ENCODE peak calls at places on chromosomes 4 and X, in eight cellular contexts. One of them, this sample, is unnamed.

GRCh38 chr4:141464366-141464765 is 172.0 kb upstream of the IL15 start:
- DNase-seq in pancreas: no peak
- DNase-seq in HCT116: no peak
- DNase-seq in ascending aorta: no peak
- DNase-seq in psoas muscle: no peak
- DNase-seq in CD8-positive, alpha-beta T cell: no peak
- DNase-seq in endodermal cell: no peak
- DNase-seq in tibial nerve: no peak
- DNase-seq in this sample: no peak

GRCh38 chr4:169103966-169104412 is 93.9 kb upstream of the CBR4 start:
- DNase-seq in ascending aorta: no peak
- DNase-seq in CD8-positive, alpha-beta T cell: no peak
- DNase-seq in psoas muscle: no peak
- DNase-seq in tibial nerve: no peak
- DNase-seq in HCT116: no peak
- DNase-seq in pancreas: no peak
- DNase-seq in endodermal cell: peak; percentile 64
- DNase-seq in this sample: no peak

GRCh38 chr4:154332681-154333421 is 158.7 kb downstream of the DCHS2 start:
- DNase-seq in psoas muscle: peak; percentile 49
- DNase-seq in tibial nerve: no peak
- DNase-seq in endodermal cell: peak; percentile 92
- DNase-seq in ascending aorta: no peak
- DNase-seq in CD8-positive, alpha-beta T cell: peak; percentile 41
- DNase-seq in pancreas: no peak
- DNase-seq in HCT116: no peak
- DNase-seq in this sample: no peak

GRCh38 chr4:8098506-8098905 is 60.1 kb downstream of the ABLIM2 start:
- DNase-seq in tibial nerve: no peak
- DNase-seq in pancreas: no peak
- DNase-seq in psoas muscle: peak; percentile 49
- DNase-seq in HCT116: no peak
- DNase-seq in ascending aorta: no peak
- DNase-seq in endodermal cell: no peak
- DNase-seq in CD8-positive, alpha-beta T cell: no peak
- DNase-seq in this sample: no peak

GRCh38 chr4:42341518-42342026 is 55.7 kb upstream of the SHISA3 start:
- DNase-seq in psoas muscle: no peak
- DNase-seq in ascending aorta: no peak
- DNase-seq in CD8-positive, alpha-beta T cell: no peak
- DNase-seq in tibial nerve: no peak
- DNase-seq in endodermal cell: no peak
- DNase-seq in pancreas: no peak
- DNase-seq in HCT116: no peak
- DNase-seq in this sample: no peak

GRCh38 chr4:120922390-120923200 is at the start of gene PRDM5:
- DNase-seq in pancreas: peak; percentile 66
- DNase-seq in ascending aorta: peak; percentile 69
- DNase-seq in HCT116: no peak
- DNase-seq in psoas muscle: peak; percentile 72
- DNase-seq in endodermal cell: peak; percentile 89
- DNase-seq in tibial nerve: peak; percentile 16
- DNase-seq in CD8-positive, alpha-beta T cell: peak; percentile 15
- DNase-seq in this sample: no peak

GRCh38 chrX:69504626-69505612 is 793 bp downstream of the NALF2 start:
- DNase-seq in endodermal cell: peak; percentile 56
- DNase-seq in HCT116: no peak
- DNase-seq in CD8-positive, alpha-beta T cell: no peak
- DNase-seq in pancreas: no peak
- DNase-seq in ascending aorta: no peak
- DNase-seq in tibial nerve: no peak
- DNase-seq in psoas muscle: no peak
- DNase-seq in this sample: no peak

GRCh38 chrX:119692241-119693031 is 532 bp downstream of the SEPTIN6 start:
- DNase-seq in HCT116: no peak
- DNase-seq in ascending aorta: no peak
- DNase-seq in endodermal cell: peak; percentile 73
- DNase-seq in tibial nerve: no peak
- DNase-seq in pancreas: no peak
- DNase-seq in CD8-positive, alpha-beta T cell: peak; percentile 59
- DNase-seq in psoas muscle: peak; percentile 57
- DNase-seq in this sample: no peak

GRCh38 chr4:40454816-40455215 is 119.7 kb downstream of the CHRNA9 start:
- DNase-seq in CD8-positive, alpha-beta T cell: no peak
- DNase-seq in HCT116: no peak
- DNase-seq in endodermal cell: no peak
- DNase-seq in psoas muscle: no peak
- DNase-seq in ascending aorta: no peak
- DNase-seq in pancreas: no peak
- DNase-seq in tibial nerve: no peak
- DNase-seq in this sample: no peak

GRCh38 chr4:85806346-85806745 is 331.4 kb downstream of the ARHGAP24 start:
- DNase-seq in pancreas: no peak
- DNase-seq in endodermal cell: no peak
- DNase-seq in ascending aorta: no peak
- DNase-seq in CD8-positive, alpha-beta T cell: no peak
- DNase-seq in psoas muscle: no peak
- DNase-seq in HCT116: no peak
- DNase-seq in tibial nerve: no peak
- DNase-seq in this sample: no peak

GRCh38 chr4:85803846-85804245 is 328.9 kb downstream of the ARHGAP24 start:
- DNase-seq in psoas muscle: no peak
- DNase-seq in endodermal cell: no peak
- DNase-seq in HCT116: no peak
- DNase-seq in tibial nerve: no peak
- DNase-seq in CD8-positive, alpha-beta T cell: no peak
- DNase-seq in pancreas: no peak
- DNase-seq in ascending aorta: no peak
- DNase-seq in this sample: no peak

GRCh38 chr4:85808864-85809263 is 333.9 kb downstream of the ARHGAP24 start:
- DNase-seq in pancreas: no peak
- DNase-seq in endodermal cell: no peak
- DNase-seq in psoas muscle: no peak
- DNase-seq in HCT116: no peak
- DNase-seq in ascending aorta: no peak
- DNase-seq in CD8-positive, alpha-beta T cell: no peak
- DNase-seq in tibial nerve: no peak
- DNase-seq in this sample: no peak

GRCh38 chr4:85808104-85808503 is 333.2 kb downstream of the ARHGAP24 start:
- DNase-seq in HCT116: no peak
- DNase-seq in tibial nerve: no peak
- DNase-seq in ascending aorta: no peak
- DNase-seq in endodermal cell: no peak
- DNase-seq in pancreas: no peak
- DNase-seq in CD8-positive, alpha-beta T cell: no peak
- DNase-seq in psoas muscle: no peak
- DNase-seq in this sample: no peak

DNA sequence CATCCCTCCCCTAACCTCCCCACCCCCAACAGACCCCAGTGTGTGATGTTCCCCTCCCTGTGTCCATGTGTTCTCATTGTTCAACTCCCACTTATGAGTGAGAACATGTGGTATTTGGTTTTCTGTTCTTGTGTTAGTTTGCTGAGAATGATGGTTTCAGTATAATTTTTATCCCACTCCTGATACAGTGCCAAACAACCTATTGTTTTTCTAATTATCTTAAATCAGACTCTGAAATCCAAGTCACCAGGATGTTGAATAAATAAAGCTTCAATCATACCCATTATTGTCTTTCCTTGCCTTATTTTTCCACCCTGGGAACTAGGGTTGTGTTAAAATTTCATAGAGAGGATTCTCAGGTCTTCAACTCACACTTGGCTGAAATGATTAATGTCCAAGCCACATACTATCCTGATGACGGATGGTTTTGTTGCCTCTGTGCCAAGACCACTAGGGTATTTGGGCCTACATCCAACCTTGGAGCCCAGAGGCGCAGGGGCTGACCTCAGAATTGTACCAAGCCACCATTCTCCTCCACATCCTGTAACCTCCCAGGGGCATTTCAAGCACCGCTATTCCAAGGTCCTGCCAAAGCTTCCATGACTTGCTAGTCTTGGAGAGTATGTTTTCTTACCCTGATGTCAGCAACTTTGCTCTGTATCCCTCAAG is 332.4 kb downstream of the ARHGAP24 start:
- DNase-seq in psoas muscle: peak; percentile 52
- DNase-seq in tibial nerve: no peak
- DNase-seq in HCT116: no peak
- DNase-seq in endodermal cell: no peak
- DNase-seq in ascending aorta: peak; percentile 88
- DNase-seq in CD8-positive, alpha-beta T cell: no peak
- DNase-seq in pancreas: no peak
- DNase-seq in this sample: no peak
- H3K27ac ChIP-seq in psoas muscle: peak overlapping the region; percentile 11
- H3K27ac ChIP-seq in tibial nerve: no peak overlapping the region
- H3K27ac ChIP-seq in HCT116: no peak overlapping the region
- H3K27ac ChIP-seq in endodermal cell: no peak overlapping the region
- H3K27ac ChIP-seq in ascending aorta: peak overlapping the region; percentile 78
- H3K27ac ChIP-seq in CD8-positive, alpha-beta T cell: no peak overlapping the region
- H3K27ac ChIP-seq in pancreas: no peak overlapping the region
- H3K27ac ChIP-seq in this sample: no peak overlapping the region

DNA sequence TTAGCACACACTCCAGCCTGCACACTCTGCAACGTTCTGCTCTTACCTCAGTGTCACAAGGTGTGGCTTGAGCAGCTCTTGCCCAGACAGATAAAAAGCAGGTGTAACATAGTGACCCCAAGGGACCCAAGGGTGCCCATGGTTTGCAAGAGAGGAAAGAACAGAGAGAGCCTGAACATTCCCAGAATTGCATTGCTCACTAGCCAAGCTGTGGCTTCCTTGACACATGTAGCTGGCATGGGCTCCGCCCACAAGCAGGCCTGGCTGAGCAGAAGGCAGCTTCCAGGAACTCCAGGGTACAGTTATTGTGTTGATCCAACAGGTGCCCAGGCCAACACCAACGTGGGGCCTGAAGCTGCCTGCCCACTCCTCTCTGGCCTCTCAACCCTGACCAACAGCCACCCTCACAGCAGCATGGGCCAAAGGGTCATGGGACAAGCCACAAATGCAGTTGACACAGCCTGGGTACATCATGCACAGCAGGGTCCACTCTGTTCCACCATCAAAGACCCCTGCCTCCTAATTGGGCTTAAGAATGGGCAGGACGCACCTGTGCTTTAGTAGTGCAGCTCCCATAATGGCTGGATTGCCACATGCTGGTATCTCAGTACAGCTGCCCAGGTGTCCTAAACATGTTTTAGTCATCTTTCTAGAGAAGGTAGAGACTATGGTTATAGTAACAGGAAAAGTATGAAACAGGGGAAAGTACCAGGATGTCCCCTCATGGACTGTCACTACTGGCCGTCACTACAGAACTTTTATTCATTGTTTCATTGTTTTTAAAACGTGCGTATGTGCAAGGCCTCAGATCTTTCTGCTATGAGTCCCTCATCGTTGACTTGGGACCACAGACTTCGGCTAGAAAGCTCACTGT is 73.7 kb upstream of the ACSL1 start:
- DNase-seq in ascending aorta: no peak
- DNase-seq in pancreas: peak; percentile 14
- DNase-seq in tibial nerve: no peak
- DNase-seq in HCT116: no peak
- DNase-seq in endodermal cell: no peak
- DNase-seq in CD8-positive, alpha-beta T cell: no peak
- DNase-seq in psoas muscle: peak; percentile 58
- DNase-seq in this sample: peak; percentile 44
- H3K27ac ChIP-seq in ascending aorta: no peak overlapping the region
- H3K27ac ChIP-seq in pancreas: no peak overlapping the region
- H3K27ac ChIP-seq in tibial nerve: no peak overlapping the region
- H3K27ac ChIP-seq in HCT116: no peak overlapping the region
- H3K27ac ChIP-seq in endodermal cell: no peak overlapping the region
- H3K27ac ChIP-seq in CD8-positive, alpha-beta T cell: no peak overlapping the region
- H3K27ac ChIP-seq in psoas muscle: no peak overlapping the region
- H3K27ac ChIP-seq in this sample: peak overlapping the region; percentile 19

DNA sequence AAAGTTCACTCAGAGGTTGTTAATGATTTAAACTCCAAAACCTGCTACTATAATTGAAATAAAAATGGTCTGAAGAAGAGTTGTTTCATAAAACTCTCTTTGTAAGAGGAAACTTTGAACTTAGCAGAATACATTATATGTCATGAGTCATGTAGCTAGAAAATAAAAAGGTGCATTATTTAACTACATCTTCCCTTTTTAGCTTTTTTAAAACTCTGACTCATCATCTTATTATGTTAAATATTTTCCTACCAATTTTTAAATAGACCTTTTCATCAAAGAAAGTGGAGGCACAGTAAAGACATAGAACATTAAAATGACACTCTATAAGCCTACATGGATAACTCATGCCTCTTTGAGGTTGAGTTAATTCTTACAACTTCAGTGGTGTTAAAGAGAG is 1.2 kb upstream of the ZNF827 start:
- DNase-seq in endodermal cell: no peak
- DNase-seq in tibial nerve: no peak
- DNase-seq in HCT116: no peak
- DNase-seq in ascending aorta: no peak
- DNase-seq in pancreas: no peak
- DNase-seq in CD8-positive, alpha-beta T cell: no peak
- DNase-seq in psoas muscle: no peak
- DNase-seq in this sample: no peak
- H3K27ac ChIP-seq in endodermal cell: no peak overlapping the region
- H3K27ac ChIP-seq in tibial nerve: no peak overlapping the region
- H3K27ac ChIP-seq in HCT116: peak overlapping the region; percentile 92
- H3K27ac ChIP-seq in ascending aorta: no peak overlapping the region
- H3K27ac ChIP-seq in pancreas: no peak overlapping the region
- H3K27ac ChIP-seq in CD8-positive, alpha-beta T cell: no peak overlapping the region
- H3K27ac ChIP-seq in psoas muscle: peak overlapping the region; percentile 85
- H3K27ac ChIP-seq in this sample: no peak overlapping the region

GRCh38 chr4:16819652-16820051 is 78.8 kb downstream of the LDB2 start:
- DNase-seq in psoas muscle: no peak
- DNase-seq in CD8-positive, alpha-beta T cell: no peak
- DNase-seq in HCT116: no peak
- DNase-seq in tibial nerve: no peak
- DNase-seq in endodermal cell: no peak
- DNase-seq in pancreas: no peak
- DNase-seq in ascending aorta: no peak
- DNase-seq in this sample: no peak

GRCh38 chr4:16818005-16818404 is 80.4 kb downstream of the LDB2 start:
- DNase-seq in HCT116: no peak
- DNase-seq in ascending aorta: no peak
- DNase-seq in pancreas: no peak
- DNase-seq in tibial nerve: no peak
- DNase-seq in psoas muscle: no peak
- DNase-seq in CD8-positive, alpha-beta T cell: no peak
- DNase-seq in endodermal cell: peak; percentile 72
- DNase-seq in this sample: no peak

GRCh38 chr4:16824278-16824806 is 74.1 kb downstream of the LDB2 start:
- DNase-seq in ascending aorta: no peak
- DNase-seq in CD8-positive, alpha-beta T cell: no peak
- DNase-seq in endodermal cell: no peak
- DNase-seq in HCT116: no peak
- DNase-seq in pancreas: no peak
- DNase-seq in tibial nerve: no peak
- DNase-seq in psoas muscle: no peak
- DNase-seq in this sample: no peak

DNA sequence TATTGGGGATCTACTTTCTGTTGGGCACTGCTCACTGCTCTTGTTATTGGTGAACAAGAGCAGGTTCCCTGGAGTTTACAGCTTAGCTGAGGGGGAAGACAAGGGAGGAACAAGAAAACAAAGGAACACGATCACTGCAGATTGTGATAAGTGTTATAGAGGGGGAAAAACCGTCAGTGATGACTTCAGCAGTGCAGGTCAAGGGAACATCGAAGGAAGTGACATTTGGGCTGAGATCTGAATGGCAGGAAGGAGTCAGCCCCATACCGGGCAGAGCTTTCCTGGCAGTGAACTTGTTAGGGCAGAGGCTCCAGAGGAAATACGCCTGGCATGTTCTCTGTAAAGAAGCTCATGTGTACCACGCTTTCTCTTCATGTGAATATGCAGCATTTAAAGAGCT is 78.1 kb downstream of the LDB2 start:
- DNase-seq in HCT116: no peak
- DNase-seq in endodermal cell: no peak
- DNase-seq in pancreas: no peak
- DNase-seq in tibial nerve: no peak
- DNase-seq in ascending aorta: no peak
- DNase-seq in CD8-positive, alpha-beta T cell: no peak
- DNase-seq in psoas muscle: no peak
- DNase-seq in this sample: no peak
- H3K27ac ChIP-seq in HCT116: no peak overlapping the region
- H3K27ac ChIP-seq in endodermal cell: no peak overlapping the region
- H3K27ac ChIP-seq in pancreas: no peak overlapping the region
- H3K27ac ChIP-seq in tibial nerve: no peak overlapping the region
- H3K27ac ChIP-seq in ascending aorta: no peak overlapping the region
- H3K27ac ChIP-seq in CD8-positive, alpha-beta T cell: no peak overlapping the region
- H3K27ac ChIP-seq in psoas muscle: no peak overlapping the region
- H3K27ac ChIP-seq in this sample: no peak overlapping the region